ENCODE peak calls at places on chromosome 9, in nine cellular contexts. G, Q, W, B, H, I, E, X and T are unnamed samples.

GRCh38 chr9:130698514-130698913 is 4.9 kb downstream of the EXOSC2 start:
- DNase-seq in G (no peak), Q (no peak), W (no peak), B (no peak), H (no peak), I (no peak), E (no peak), X (peak), T (no peak)

GRCh38 chr9:136838314-136839228 is 3.7 kb upstream of the AJM1 start:
- DNase-seq in G (no peak), Q (no peak), W (no peak), B (no peak), H (no peak), I (no peak), E (no peak), X (no peak), T (no peak)

GRCh38 chr9:108671794-108672193 is 184.0 kb downstream of the ACTL7B start:
- DNase-seq in G (no peak), Q (no peak), W (no peak), B (no peak), H (peak), I (no peak), E (no peak), X (no peak), T (no peak)

GRCh38 chr9:27785714-27786100 is 212.4 kb upstream of the C9orf72 start:
- DNase-seq in G (no peak), Q (no peak), W (no peak), B (no peak), H (peak), I (no peak), E (no peak), X (no peak), T (no peak)

GRCh38 chr9:102054811-102055210 is 316.4 kb upstream of the GRIN3A start:
- DNase-seq in G (no peak), Q (no peak), W (no peak), B (no peak), H (no peak), I (no peak), E (no peak), X (no peak), T (no peak)

GRCh38 chr9:68978054-68978453 is 35.9 kb downstream of the PRKACG start:
- DNase-seq in G (no peak), Q (no peak), W (no peak), B (no peak), H (no peak), I (no peak), E (no peak), X (no peak), T (no peak)

GRCh38 chr9:86828631-86829030 is 118.7 kb downstream of the GAS1 start:
- DNase-seq in G (no peak), Q (no peak), W (no peak), B (no peak), H (no peak), I (no peak), E (no peak), X (no peak), T (no peak)

GRCh38 chr9:129586241-129586640 is 34.7 kb downstream of the C9orf50 start:
- DNase-seq in G (no peak), Q (no peak), W (no peak), B (no peak), H (no peak), I (no peak), E (no peak), X (no peak), T (no peak)

GRCh38 chr9:86187121-86187520 is 72.3 kb downstream of the C9orf153 start:
- DNase-seq in G (no peak), Q (no peak), W (no peak), B (no peak), H (no peak), I (no peak), E (no peak), X (no peak), T (peak)

GRCh38 chr9:16289639-16290038 is 580.8 kb downstream of the BNC2 start:
- DNase-seq in G (no peak), Q (no peak), W (no peak), B (no peak), H (no peak), I (no peak), E (no peak), X (no peak), T (no peak)

GRCh38 chr9:982660-983240 is 6.3 kb downstream of the DMRT3 start:
- DNase-seq in G (no peak), Q (no peak), W (no peak), B (no peak), H (no peak), I (no peak), E (no peak), X (no peak), T (no peak)

GRCh38 chr9:92964981-92965758 is 17.8 kb downstream of the FGD3 start:
- DNase-seq in G (no peak), Q (no peak), W (peak), B (no peak), H (no peak), I (peak), E (no peak), X (no peak), T (no peak)

GRCh38 chr9:93089481-93089991 is 6.5 kb upstream of the CARD19 start:
- DNase-seq in G (no peak), Q (no peak), W (no peak), B (no peak), H (no peak), I (peak), E (peak), X (no peak), T (no peak)

GRCh38 chr9:129113645-129114304 is 2.6 kb downstream of the PTPA start:
- DNase-seq in G (no peak), Q (no peak), W (no peak), B (no peak), H (no peak), I (no peak), E (no peak), X (no peak), T (no peak)

DNA sequence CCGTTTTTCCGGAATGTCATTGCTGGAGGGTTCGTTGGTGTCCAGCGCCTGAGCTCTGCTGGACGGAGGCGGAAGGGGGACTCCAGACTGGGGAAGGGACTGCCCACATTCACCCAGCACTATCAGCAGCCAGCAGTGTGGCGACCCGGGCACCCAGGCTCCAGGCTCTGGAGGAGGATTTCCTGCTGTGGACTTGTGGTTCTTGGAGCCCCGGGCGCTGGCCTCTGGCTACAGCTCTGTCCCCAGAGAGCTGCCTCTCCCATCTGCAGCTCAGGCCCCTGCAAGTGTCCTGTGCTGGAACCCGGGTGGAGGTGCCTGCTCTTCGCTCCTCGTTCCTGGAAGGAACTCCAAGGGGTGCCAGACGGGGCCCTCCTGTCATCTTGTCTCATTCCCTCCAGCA is 152.6 kb downstream of the RGS3 start:
- DNase-seq in G (no peak), Q (no peak), W (no peak), B (no peak), H (no peak), I (no peak), E (no peak), X (no peak), T (no peak)
- H3K27ac ChIP-seq in G (peak), Q (peak), W (no peak), B (no peak), H (no peak), I (peak), E (peak), X (peak), T (peak)

GRCh38 chr9:98806394-98807069 is 938 bp upstream of the GALNT12 start:
- DNase-seq in G (no peak), Q (no peak), W (no peak), B (no peak), H (peak), I (no peak), E (no peak), X (no peak), T (no peak)
- H3K4me3 ChIP-seq in G (no peak), Q (no peak), W (peak), B (no peak), H (peak), I (peak), E (no peak), X (no peak), T (no peak)

GRCh38 chr9:103731541-103731940 is 362.6 kb upstream of the SMC2 start:
- DNase-seq in G (no peak), Q (no peak), W (no peak), B (no peak), H (no peak), I (no peak), E (no peak), X (no peak), T (no peak)
- H3K27ac ChIP-seq in G (no peak), Q (no peak), W (no peak), B (no peak), H (no peak), I (no peak), E (no peak), X (no peak), T (no peak)

DNA sequence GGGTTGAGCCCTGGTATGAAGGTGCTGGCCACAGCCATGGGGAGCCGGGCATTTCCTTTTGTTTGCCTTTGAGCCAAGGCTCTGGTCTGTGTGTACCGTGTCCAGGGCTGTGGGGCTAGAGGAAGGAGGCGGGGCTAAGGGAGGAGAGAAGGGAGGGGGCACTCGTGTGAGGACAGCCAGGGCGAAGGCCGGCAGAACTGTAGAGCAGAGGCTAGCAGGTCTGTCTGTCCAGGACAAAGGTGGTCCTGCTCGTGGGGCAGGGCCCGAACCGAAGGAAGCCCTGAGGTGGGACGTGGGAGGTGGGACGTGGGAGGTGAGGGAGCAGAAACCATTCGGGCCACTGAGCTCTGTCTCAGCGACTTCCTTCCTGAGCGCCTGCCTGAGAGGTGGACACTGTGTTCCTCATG is 41.3 kb upstream of the TESK1 start:
- DNase-seq in G (no peak), Q (peak), W (no peak), B (peak), H (no peak), I (peak), E (peak), X (no peak), T (peak)
- H3K4me3 ChIP-seq in G (no peak), Q (peak), W (no peak), B (no peak), H (no peak), I (peak), E (peak), X (no peak), T (no peak)